ENCODE peak calls at places on chromosomes 2 and 18, in eight cellular contexts. M is epithelial cell of esophagus, Z is midbrain, D is HT-29, E is NCI-H1092 treated with DMSO at 0.1 percent for 48 hours, O is T follicular helper cell, Q is OCI-M1, R is NCI-H1417. F is an unnamed sample.

GRCh38 chr18:59008302-59008974 is 131.2 kb upstream of the SEC11C start:
- DNase-seq in M (peak), Q (no peak), O (no peak), E (no peak), R (peak), Z (no peak), D (peak), F (no peak)

GRCh38 chr2:203683932-203684556 is 22.4 kb upstream of the CD28 start:
- DNase-seq in E (no peak), D (no peak), R (no peak), Q (no peak), O (no peak), M (peak), Z (no peak), F (no peak)

GRCh38 chr2:105744091-105744908 is 412 bp upstream of the NCK2 start:
- DNase-seq in O (peak), Z (peak), R (peak), Q (peak), M (peak), D (peak), E (peak), F (peak)

GRCh38 chr2:132978840-132979239 is 308.8 kb upstream of the LYPD1 start:
- DNase-seq in E (no peak), M (no peak), Z (peak), D (no peak), R (no peak), O (no peak), Q (no peak), F (peak)

GRCh38 chr2:163248321-163249090 is 409.9 kb upstream of the KCNH7 start:
- DNase-seq in Q (no peak), M (peak), D (no peak), E (no peak), O (no peak), Z (no peak), R (no peak), F (no peak)

GRCh38 chr2:1824202-1824905 is 80.0 kb upstream of the PXDN start:
- DNase-seq in Q (no peak), D (no peak), Z (no peak), O (no peak), E (no peak), R (no peak), M (no peak), F (no peak)

GRCh38 chr18:26765498-26765897 is 100.0 kb downstream of the AQP4 start:
- DNase-seq in Z (no peak), M (no peak), E (no peak), R (no peak), O (no peak), Q (no peak), D (no peak), F (no peak)

GRCh38 chr18:49655266-49656097 is 93.6 kb downstream of the LIPG start:
- DNase-seq in D (no peak), Q (no peak), R (no peak), M (no peak), O (no peak), E (no peak), Z (no peak), F (no peak)

GRCh38 chr2:47903781-47904447 is 2.4 kb downstream of the FBXO11 start:
- DNase-seq in O (no peak), M (no peak), R (peak), Z (no peak), Q (peak), E (no peak), D (peak), F (no peak)

GRCh38 chr2:211745295-211746097 is 793.1 kb downstream of the ERBB4 start:
- DNase-seq in O (no peak), E (peak), Q (peak), D (peak), Z (peak), R (peak), M (peak), F (peak)

GRCh38 chr18:21996261-21996892 is 173.0 kb upstream of the GATA6 start:
- DNase-seq in O (no peak), D (peak), Z (no peak), Q (no peak), R (no peak), M (peak), E (no peak), F (no peak)

GRCh38 chr2:137228566-137228965 is 463.2 kb downstream of the THSD7B start:
- DNase-seq in D (no peak), R (no peak), E (no peak), M (peak), O (no peak), Q (no peak), Z (no peak), F (no peak)

GRCh38 chr2:185857676-185858075 is 119.1 kb downstream of the FSIP2 start:
- DNase-seq in R (no peak), Q (no peak), Z (no peak), D (no peak), M (peak), E (no peak), O (no peak), F (no peak)

GRCh38 chr2:152518656-152519580 is 183.9 kb downstream of the FMNL2 start:
- DNase-seq in O (no peak), M (peak), D (no peak), Z (peak), Q (no peak), R (peak), E (no peak), F (peak)

GRCh38 chr18:74185860-74186259 is 37.5 kb downstream of the TIMM21 start:
- DNase-seq in O (no peak), Q (no peak), M (no peak), Z (no peak), E (no peak), R (no peak), D (no peak), F (no peak)

GRCh38 chr18:14768241-14768640 is 20.3 kb downstream of the ANKRD30B start:
- DNase-seq in M (no peak), D (no peak), E (no peak), O (no peak), Z (no peak), Q (peak), R (no peak), F (no peak)

GRCh38 chr2:8599421-8600242 is 82.2 kb upstream of the ID2 start:
- DNase-seq in E (no peak), M (no peak), D (no peak), O (no peak), Q (no peak), Z (no peak), R (no peak), F (no peak)